ENCODE peak calls at places on chromosomes 11 and 22, in nine cellular contexts. One of them, this sample, is unnamed.

GRCh38 chr22:48945621-48946458 is 881.8 kb downstream of the BRD1 start:
- DNase-seq in tibial artery: peak; percentile 52
- DNase-seq in cardiac fibroblast: no peak
- DNase-seq in lung: peak; percentile 27
- DNase-seq in BJ: no peak
- DNase-seq in GM23338: no peak
- DNase-seq in OCI-LY7: no peak
- DNase-seq in Peyer's patch: peak; percentile 43
- DNase-seq in AG09309: no peak
- DNase-seq in this sample: no peak

GRCh38 chr11:116078101-116078561 is 573.9 kb upstream of the CADM1 start:
- DNase-seq in tibial artery: no peak
- DNase-seq in cardiac fibroblast: no peak
- DNase-seq in lung: no peak
- DNase-seq in BJ: no peak
- DNase-seq in GM23338: peak; percentile 72
- DNase-seq in OCI-LY7: peak; percentile 24
- DNase-seq in Peyer's patch: no peak
- DNase-seq in AG09309: no peak
- DNase-seq in this sample: peak; percentile 58

GRCh38 chr11:90798769-90799168 is 575.9 kb upstream of the CHORDC1 start:
- DNase-seq in tibial artery: no peak
- DNase-seq in cardiac fibroblast: no peak
- DNase-seq in lung: no peak
- DNase-seq in BJ: no peak
- DNase-seq in GM23338: no peak
- DNase-seq in OCI-LY7: no peak
- DNase-seq in Peyer's patch: no peak
- DNase-seq in AG09309: no peak
- DNase-seq in this sample: no peak

GRCh38 chr11:44006882-44007495 is 40.8 kb upstream of the ACCSL start:
- DNase-seq in tibial artery: peak; percentile 92
- DNase-seq in cardiac fibroblast: no peak
- DNase-seq in lung: no peak
- DNase-seq in BJ: no peak
- DNase-seq in GM23338: no peak
- DNase-seq in OCI-LY7: no peak
- DNase-seq in Peyer's patch: peak; percentile 44
- DNase-seq in AG09309: no peak
- DNase-seq in this sample: peak; percentile 35

GRCh38 chr11:10670099-10670498 is 23.5 kb downstream of the IRAG1 start:
- DNase-seq in tibial artery: no peak
- DNase-seq in cardiac fibroblast: no peak
- DNase-seq in lung: no peak
- DNase-seq in BJ: no peak
- DNase-seq in GM23338: no peak
- DNase-seq in OCI-LY7: no peak
- DNase-seq in Peyer's patch: no peak
- DNase-seq in AG09309: no peak
- DNase-seq in this sample: no peak

GRCh38 chr11:110296226-110297081 is at the start of gene RDX:
- DNase-seq in tibial artery: peak; percentile 85
- DNase-seq in cardiac fibroblast: peak; percentile 81
- DNase-seq in lung: peak; percentile 83
- DNase-seq in BJ: no peak
- DNase-seq in GM23338: peak; percentile 91
- DNase-seq in OCI-LY7: peak; percentile 80
- DNase-seq in Peyer's patch: peak; percentile 75
- DNase-seq in AG09309: no peak
- DNase-seq in this sample: peak; percentile 84

GRCh38 chr11:70471254-70471653 is 72.9 kb downstream of the CTTN start:
- DNase-seq in tibial artery: no peak
- DNase-seq in cardiac fibroblast: peak; percentile 48
- DNase-seq in lung: no peak
- DNase-seq in BJ: no peak
- DNase-seq in GM23338: peak; percentile 93
- DNase-seq in OCI-LY7: peak; percentile 47
- DNase-seq in Peyer's patch: no peak
- DNase-seq in AG09309: no peak
- DNase-seq in this sample: peak; percentile 51

GRCh38 chr11:14065153-14065552 is 102.6 kb downstream of the SPON1 start:
- DNase-seq in tibial artery: no peak
- DNase-seq in cardiac fibroblast: no peak
- DNase-seq in lung: no peak
- DNase-seq in BJ: no peak
- DNase-seq in GM23338: no peak
- DNase-seq in OCI-LY7: no peak
- DNase-seq in Peyer's patch: peak; percentile 70
- DNase-seq in AG09309: no peak
- DNase-seq in this sample: no peak

GRCh38 chr22:20604776-20605221 is 97.4 kb downstream of the MED15 start:
- DNase-seq in tibial artery: no peak
- DNase-seq in cardiac fibroblast: no peak
- DNase-seq in lung: no peak
- DNase-seq in BJ: no peak
- DNase-seq in GM23338: peak; percentile 10
- DNase-seq in OCI-LY7: no peak
- DNase-seq in Peyer's patch: no peak
- DNase-seq in AG09309: no peak
- DNase-seq in this sample: no peak

GRCh38 chr11:66335531-66336233 is 552 bp downstream of the RIN1 start:
- DNase-seq in tibial artery: no peak
- DNase-seq in cardiac fibroblast: peak; percentile 75
- DNase-seq in lung: no peak
- DNase-seq in BJ: no peak
- DNase-seq in GM23338: peak; percentile 72
- DNase-seq in OCI-LY7: no peak
- DNase-seq in Peyer's patch: no peak
- DNase-seq in AG09309: no peak
- DNase-seq in this sample: peak; percentile 52

GRCh38 chr11:101894505-101894904 is 20.3 kb upstream of the CEP126 start:
- DNase-seq in tibial artery: no peak
- DNase-seq in cardiac fibroblast: no peak
- DNase-seq in lung: no peak
- DNase-seq in BJ: no peak
- DNase-seq in GM23338: no peak
- DNase-seq in OCI-LY7: no peak
- DNase-seq in Peyer's patch: no peak
- DNase-seq in AG09309: no peak
- DNase-seq in this sample: no peak

GRCh38 chr22:44663256-44663999 is 38.6 kb upstream of the PRR5 start:
- DNase-seq in tibial artery: no peak
- DNase-seq in cardiac fibroblast: no peak
- DNase-seq in lung: no peak
- DNase-seq in BJ: no peak
- DNase-seq in GM23338: no peak
- DNase-seq in OCI-LY7: no peak
- DNase-seq in Peyer's patch: no peak
- DNase-seq in AG09309: no peak
- DNase-seq in this sample: no peak

GRCh38 chr11:10263929-10264328 is 30.1 kb downstream of the SBF2 start:
- DNase-seq in tibial artery: no peak
- DNase-seq in cardiac fibroblast: peak; percentile 47
- DNase-seq in lung: no peak
- DNase-seq in BJ: peak; percentile 51
- DNase-seq in GM23338: no peak
- DNase-seq in OCI-LY7: no peak
- DNase-seq in Peyer's patch: no peak
- DNase-seq in AG09309: peak; percentile 42
- DNase-seq in this sample: no peak

GRCh38 chr11:120043323-120043945 is 94.5 kb downstream of the TRIM29 start:
- DNase-seq in tibial artery: no peak
- DNase-seq in cardiac fibroblast: no peak
- DNase-seq in lung: no peak
- DNase-seq in BJ: no peak
- DNase-seq in GM23338: no peak
- DNase-seq in OCI-LY7: no peak
- DNase-seq in Peyer's patch: peak; percentile 8
- DNase-seq in AG09309: no peak
- DNase-seq in this sample: no peak

GRCh38 chr11:93849751-93850584 is 450 bp downstream of the VSTM5 start:
- DNase-seq in tibial artery: no peak
- DNase-seq in cardiac fibroblast: peak; percentile 29
- DNase-seq in lung: no peak
- DNase-seq in BJ: no peak
- DNase-seq in GM23338: peak; percentile 66
- DNase-seq in OCI-LY7: no peak
- DNase-seq in Peyer's patch: peak; percentile 74
- DNase-seq in AG09309: no peak
- DNase-seq in this sample: peak; percentile 64

GRCh38 chr11:32466279-32466915 is 31.1 kb upstream of the WT1 start:
- DNase-seq in tibial artery: no peak
- DNase-seq in cardiac fibroblast: peak; percentile 71
- DNase-seq in lung: no peak
- DNase-seq in BJ: no peak
- DNase-seq in GM23338: no peak
- DNase-seq in OCI-LY7: no peak
- DNase-seq in Peyer's patch: no peak
- DNase-seq in AG09309: peak; percentile 7
- DNase-seq in this sample: no peak

GRCh38 chr22:19599004-19599403 is 74.8 kb upstream of the CLDN5 start:
- DNase-seq in tibial artery: no peak
- DNase-seq in cardiac fibroblast: no peak
- DNase-seq in lung: no peak
- DNase-seq in BJ: no peak
- DNase-seq in GM23338: no peak
- DNase-seq in OCI-LY7: no peak
- DNase-seq in Peyer's patch: peak; percentile 14
- DNase-seq in AG09309: no peak
- DNase-seq in this sample: no peak

GRCh38 chr11:36069576-36070214 is 125.8 kb downstream of the LDLRAD3 start:
- DNase-seq in tibial artery: no peak
- DNase-seq in cardiac fibroblast: no peak
- DNase-seq in lung: no peak
- DNase-seq in BJ: no peak
- DNase-seq in GM23338: peak; percentile 89
- DNase-seq in OCI-LY7: no peak
- DNase-seq in Peyer's patch: no peak
- DNase-seq in AG09309: no peak
- DNase-seq in this sample: no peak

GRCh38 chr22:31628969-31629723 is 32.9 kb downstream of the PISD start:
- DNase-seq in tibial artery: no peak
- DNase-seq in cardiac fibroblast: no peak
- DNase-seq in lung: no peak
- DNase-seq in BJ: no peak
- DNase-seq in GM23338: no peak
- DNase-seq in OCI-LY7: no peak
- DNase-seq in Peyer's patch: no peak
- DNase-seq in AG09309: no peak
- DNase-seq in this sample: no peak

GRCh38 chr22:20440637-20441591 is 3.3 kb upstream of the SCARF2 start:
- DNase-seq in tibial artery: peak; percentile 63
- DNase-seq in cardiac fibroblast: no peak
- DNase-seq in lung: no peak
- DNase-seq in BJ: no peak
- DNase-seq in GM23338: no peak
- DNase-seq in OCI-LY7: no peak
- DNase-seq in Peyer's patch: no peak
- DNase-seq in AG09309: no peak
- DNase-seq in this sample: peak; percentile 3

DNA sequence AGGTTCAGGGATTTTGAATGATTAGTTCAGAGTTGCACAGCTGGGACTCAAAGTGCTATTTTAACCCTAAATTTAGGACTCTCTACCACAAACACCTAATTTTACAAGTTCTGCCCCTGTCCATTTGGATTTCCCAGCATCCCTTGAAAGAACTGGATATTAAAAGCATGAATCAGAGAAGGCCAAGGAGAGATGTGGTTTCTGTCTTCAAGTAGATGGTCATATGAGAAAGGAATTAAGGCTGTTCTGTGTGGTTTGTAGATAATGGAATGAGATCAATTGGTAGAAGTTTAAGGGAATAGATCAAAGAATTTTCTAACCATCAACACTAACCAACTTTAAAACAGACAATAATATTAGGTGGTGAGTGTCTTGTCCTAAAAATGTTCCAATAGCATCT is 106.4 kb upstream of the TENM4 start:
- DNase-seq in tibial artery: no peak
- DNase-seq in cardiac fibroblast: no peak
- DNase-seq in lung: no peak
- DNase-seq in BJ: no peak
- DNase-seq in GM23338: no peak
- DNase-seq in OCI-LY7: no peak
- DNase-seq in Peyer's patch: no peak
- DNase-seq in AG09309: no peak
- DNase-seq in this sample: no peak
- TF ChIP-seq CTCF in tibial artery: no peak
- TF ChIP-seq CTCF in cardiac fibroblast: no peak
- TF ChIP-seq CTCF in lung: no peak
- TF ChIP-seq CTCF in BJ: no peak
- TF ChIP-seq CTCF in GM23338: no peak
- TF ChIP-seq CTCF in OCI-LY7: no peak
- TF ChIP-seq CTCF in Peyer's patch: no peak
- TF ChIP-seq CTCF in AG09309: no peak
- TF ChIP-seq CTCF in this sample: no peak

DNA sequence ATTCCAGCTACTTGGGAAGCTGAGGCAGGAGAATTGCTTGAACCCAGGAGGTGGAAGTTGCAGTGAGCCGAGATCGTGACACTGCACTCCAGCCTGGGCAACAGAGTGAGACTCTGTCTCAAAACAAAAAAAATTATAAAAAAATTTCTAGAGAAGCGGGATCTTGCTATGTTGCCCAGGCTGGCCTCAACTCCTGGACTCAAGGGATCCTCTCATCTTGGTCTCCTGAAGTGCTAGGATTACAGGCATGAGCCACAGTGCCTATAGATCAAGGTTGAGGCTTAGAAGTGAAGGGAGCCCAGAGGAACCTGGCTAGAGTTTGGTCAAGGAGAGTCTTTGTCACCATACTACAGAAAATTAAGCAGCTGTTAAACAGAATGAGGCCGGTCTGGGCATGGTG is 1.4 kb upstream of the MCM5 start:
- DNase-seq in tibial artery: no peak
- DNase-seq in cardiac fibroblast: no peak
- DNase-seq in lung: no peak
- DNase-seq in BJ: no peak
- DNase-seq in GM23338: no peak
- DNase-seq in OCI-LY7: no peak
- DNase-seq in Peyer's patch: no peak
- DNase-seq in AG09309: no peak
- DNase-seq in this sample: no peak
- H3K4me3 ChIP-seq in tibial artery: no peak overlapping the region
- H3K4me3 ChIP-seq in cardiac fibroblast: no peak overlapping the region
- H3K4me3 ChIP-seq in lung: no peak overlapping the region
- H3K4me3 ChIP-seq in BJ: no peak overlapping the region
- H3K4me3 ChIP-seq in GM23338: no peak overlapping the region
- H3K4me3 ChIP-seq in OCI-LY7: peak overlapping the region; percentile 79
- H3K4me3 ChIP-seq in Peyer's patch: no peak overlapping the region
- H3K4me3 ChIP-seq in AG09309: no peak overlapping the region
- H3K4me3 ChIP-seq in this sample: no peak overlapping the region

GRCh38 chr22:37739000-37739399 is 42.2 kb downstream of the TRIOBP start:
- DNase-seq in tibial artery: no peak
- DNase-seq in cardiac fibroblast: peak; percentile 91
- DNase-seq in lung: peak; percentile 62
- DNase-seq in BJ: no peak
- DNase-seq in GM23338: no peak
- DNase-seq in OCI-LY7: no peak
- DNase-seq in Peyer's patch: peak; percentile 68
- DNase-seq in AG09309: no peak
- DNase-seq in this sample: peak; percentile 74
- TF ChIP-seq CTCF in tibial artery: no peak
- TF ChIP-seq CTCF in cardiac fibroblast: no peak
- TF ChIP-seq CTCF in lung: no peak
- TF ChIP-seq CTCF in BJ: no peak
- TF ChIP-seq CTCF in GM23338: no peak
- TF ChIP-seq CTCF in OCI-LY7: no peak
- TF ChIP-seq CTCF in Peyer's patch: no peak
- TF ChIP-seq CTCF in AG09309: no peak
- TF ChIP-seq CTCF in this sample: peak; percentile 19

GRCh38 chr22:29072193-29072978 is 449 bp upstream of the KREMEN1 start:
- DNase-seq in tibial artery: peak; percentile 88
- DNase-seq in cardiac fibroblast: peak; percentile 72
- DNase-seq in lung: peak; percentile 93
- DNase-seq in BJ: no peak
- DNase-seq in GM23338: peak; percentile 98
- DNase-seq in OCI-LY7: peak; percentile 72
- DNase-seq in Peyer's patch: peak; percentile 96
- DNase-seq in AG09309: no peak
- DNase-seq in this sample: peak; percentile 87
- H3K4me3 ChIP-seq in tibial artery: peak overlapping the region; percentile 57
- H3K4me3 ChIP-seq in cardiac fibroblast: peak overlapping the region; percentile 58
- H3K4me3 ChIP-seq in lung: peak overlapping the region; percentile 38
- H3K4me3 ChIP-seq in BJ: peak overlapping the region; percentile 36
- H3K4me3 ChIP-seq in GM23338: peak overlapping the region; percentile 67
- H3K4me3 ChIP-seq in OCI-LY7: no peak overlapping the region
- H3K4me3 ChIP-seq in Peyer's patch: peak overlapping the region; percentile 55
- H3K4me3 ChIP-seq in AG09309: peak overlapping the region; percentile 50
- H3K4me3 ChIP-seq in this sample: peak overlapping the region; percentile 54